ENCODE peak calls at places on chromosomes 3 and 15, in eight cellular contexts. C is hepatocyte, A is lower lobe of right lung, R is neural progenitor cell, L is HepG2, G is body of pancreas, H is BE2C, M is heart left ventricle. F is an unnamed sample. For H3K4me1, the result is how much of the 10 kb centered on the place peaks cover.

GRCh38 chr3:166263460-166263859 is 426.2 kb upstream of the BCHE start:
- DNase-seq in C (no peak), A (no peak), R (no peak), L (no peak), G (no peak), H (no peak), M (no peak), F (no peak)

GRCh38 chr3:8443829-8444791 is 57.5 kb upstream of the LMCD1 start:
- DNase-seq in C (peak), A (peak), R (peak), L (peak), G (peak), H (peak), M (peak), F (peak)

GRCh38 chr3:37668431-37668830 is 193.2 kb upstream of the CTDSPL start:
- DNase-seq in C (no peak), A (no peak), R (no peak), L (no peak), G (peak), H (no peak), M (no peak), F (no peak)

GRCh38 chr15:92095691-92096090 is 242.2 kb downstream of the SLCO3A1 start:
- DNase-seq in C (no peak), A (no peak), R (no peak), L (no peak), G (no peak), H (no peak), M (no peak), F (no peak)

GRCh38 chr15:88954431-88955277 is 41.5 kb upstream of the MFGE8 start:
- DNase-seq in C (peak), A (no peak), R (peak), L (no peak), G (no peak), H (peak), M (peak), F (peak)

GRCh38 chr3:195297446-195297845 is 26.5 kb upstream of the XXYLT1 start:
- DNase-seq in C (no peak), A (no peak), R (no peak), L (no peak), G (no peak), H (no peak), M (no peak), F (no peak)

GRCh38 chr3:45994661-45995369 is 809 bp downstream of the FYCO1 start:
- DNase-seq in C (peak), A (no peak), R (peak), L (peak), G (no peak), H (no peak), M (peak), F (peak)

GRCh38 chr15:37090543-37091175 is 9.7 kb downstream of the MEIS2 start:
- DNase-seq in C (no peak), A (no peak), R (no peak), L (no peak), G (no peak), H (no peak), M (no peak), F (no peak)

GRCh38 chr3:150388468-150389418 is 19.4 kb upstream of the TSC22D2 start:
- DNase-seq in C (no peak), A (no peak), R (no peak), L (no peak), G (no peak), H (no peak), M (no peak), F (no peak)

GRCh38 chr3:185215873-185216586 is 37.8 kb downstream of the EHHADH start:
- DNase-seq in C (no peak), A (no peak), R (no peak), L (peak), G (no peak), H (no peak), M (no peak), F (no peak)

GRCh38 chr3:89380006-89380405 is 272.6 kb downstream of the EPHA3 start:
- DNase-seq in C (no peak), A (no peak), R (no peak), L (no peak), G (no peak), H (no peak), M (no peak), F (no peak)

GRCh38 chr15:60396964-60397771 is 618 bp downstream of the ANXA2 start:
- DNase-seq in C (peak), A (peak), R (peak), L (no peak), G (peak), H (peak), M (peak), F (peak)

GRCh38 chr15:60396100-60396499 is 1.7 kb downstream of the ANXA2 start:
- DNase-seq in C (no peak), A (no peak), R (no peak), L (no peak), G (no peak), H (no peak), M (no peak), F (no peak)

GRCh38 chr15:60392986-60393811 is 4.6 kb downstream of the ANXA2 start:
- DNase-seq in C (peak), A (no peak), R (no peak), L (peak), G (peak), H (peak), M (peak), F (peak)

GRCh38 chr15:60396560-60396963 is 1.2 kb downstream of the ANXA2 start:
- DNase-seq in C (no peak), A (no peak), R (no peak), L (no peak), G (no peak), H (no peak), M (no peak), F (no peak)

DNA sequence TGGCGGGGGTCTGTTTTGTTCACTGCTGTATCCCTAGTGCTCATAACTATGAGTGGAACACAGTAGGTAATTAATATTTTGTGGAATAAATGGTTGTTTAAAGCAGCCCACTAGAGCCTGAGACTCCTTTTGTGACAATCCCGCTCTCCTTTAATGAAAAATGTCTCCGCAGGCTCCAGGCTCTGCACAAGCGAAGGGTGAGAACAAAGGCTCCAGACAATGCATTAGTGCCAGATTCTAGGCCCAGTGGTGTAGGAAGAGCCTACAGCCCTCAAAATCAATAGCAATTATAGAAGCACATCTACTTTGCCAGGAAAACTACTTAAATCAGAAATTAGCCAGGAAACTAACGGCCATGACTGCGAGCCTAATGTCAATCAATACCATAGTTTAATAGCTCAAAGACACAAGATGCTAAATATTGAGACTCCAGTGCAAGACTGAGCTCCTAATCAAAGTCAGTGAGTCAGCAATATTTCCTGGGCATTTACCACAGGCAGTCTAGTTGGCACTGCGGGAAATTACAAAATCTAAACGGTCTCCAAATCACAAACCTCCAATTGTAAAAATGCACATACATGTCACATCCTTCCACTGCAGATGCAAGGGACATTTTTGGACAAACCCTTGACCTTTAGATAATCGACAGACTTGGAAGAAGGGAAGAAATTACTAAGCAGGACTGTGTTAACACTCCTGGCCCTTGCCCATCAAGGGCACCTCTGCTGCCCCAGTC is 2.3 kb downstream of the ANXA2 start:
- DNase-seq in C (no peak), A (no peak), R (peak), L (no peak), G (no peak), H (no peak), M (no peak), F (no peak)
- H3K4me1 ChIP-seq in C (half or more), A (half or more), R (under half), L (half or more), G (half or more), H (half or more), M (under half), F (under half)

DNA sequence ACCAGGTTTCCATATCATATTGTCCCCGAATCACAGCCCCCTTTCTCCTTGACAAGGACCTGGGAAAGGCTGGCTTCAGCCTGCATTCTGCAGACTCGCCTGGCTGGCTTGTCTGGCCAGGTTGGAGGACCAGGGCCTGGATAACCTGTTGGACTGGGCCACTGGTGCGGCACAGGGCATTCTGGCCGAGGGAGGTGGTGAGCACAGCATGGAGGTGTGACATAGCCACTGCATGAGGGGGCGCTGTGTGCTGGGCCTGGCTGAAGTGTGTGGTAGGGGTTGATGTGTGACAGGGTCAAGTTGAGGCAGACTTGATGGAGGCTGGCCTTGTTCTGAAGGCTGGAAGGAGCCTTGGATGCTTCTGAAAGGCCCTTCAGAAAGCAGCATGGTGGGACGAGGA is 2.9 kb downstream of the ESYT3 start:
- DNase-seq in C (no peak), A (no peak), R (no peak), L (no peak), G (no peak), H (no peak), M (no peak), F (peak)
- TF ChIP-seq CTCF in C (no peak), A (no peak), R (no peak), L (no peak), G (no peak), H (no peak), M (no peak), F (peak)

GRCh38 chr3:14451844-14452533 is 49.6 kb downstream of the SLC6A6 start:
- DNase-seq in C (peak), A (no peak), R (no peak), L (peak), G (peak), H (peak), M (peak), F (no peak)
- H3K4me3 ChIP-seq in C (no peak), A (no peak), R (no peak), L (no peak), G (no peak), H (no peak), M (no peak), F (no peak)

GRCh38 chr3:125051715-125052581 is 3.8 kb downstream of the HEG1 start:
- DNase-seq in C (no peak), A (no peak), R (peak), L (no peak), G (no peak), H (no peak), M (peak), F (peak)
- H3K4me1 ChIP-seq in C (under half), A (half or more), R (half or more), L (under half), G (under half), H (under half), M (half or more), F (under half)

F was measured in endodermal cell.